ENCODE peak calls at places on chromosomes 3 and 15, in four cellular contexts. H is lower lobe of right lung, F is stomach, V is transverse colon. E is an unnamed sample.

GRCh38 chr3:66442254-66443249 is 58.3 kb downstream of the LRIG1 start:
- DNase-seq in H (peak), F (peak), V (peak), E (peak)

GRCh38 chr3:192841428-192841827 is 76.2 kb downstream of the MB21D2 start:
- DNase-seq in H (no peak), F (no peak), V (no peak), E (no peak)

GRCh38 chr3:66083096-66083960 is 44.6 kb upstream of the MAGI1 start:
- DNase-seq in H (no peak), F (no peak), V (no peak), E (no peak)

GRCh38 chr3:196537319-196537984 is 22.3 kb upstream of the SMCO1 start:
- DNase-seq in H (no peak), F (peak), V (peak), E (no peak)

GRCh38 chr3:16289144-16289889 is 24.3 kb downstream of the OXNAD1 start:
- DNase-seq in H (no peak), F (no peak), V (no peak), E (no peak)

GRCh38 chr15:65056106-65056505 is 10.9 kb downstream of the SLC51B start:
- DNase-seq in H (no peak), F (no peak), V (no peak), E (no peak)

GRCh38 chr15:74053497-74053896 is 28.9 kb downstream of the GOLGA6A start:
- DNase-seq in H (peak), F (no peak), V (no peak), E (no peak)

GRCh38 chr3:108305484-108306172 is 9.3 kb downstream of the HHLA2 start:
- DNase-seq in H (peak), F (peak), V (peak), E (peak)

GRCh38 chr15:101167791-101168462 is 83.9 kb downstream of the CHSY1 start:
- DNase-seq in H (peak), F (peak), V (peak), E (peak)

GRCh38 chr3:76222115-76222652 is 436.8 kb upstream of the ZNF717 start:
- DNase-seq in H (no peak), F (no peak), V (no peak), E (peak)

GRCh38 chr3:184015381-184016019 is 2.2 kb downstream of the ABCC5 start:
- DNase-seq in H (no peak), F (peak), V (peak), E (no peak)

GRCh38 chr3:113035387-113035982 is 44.7 kb downstream of the GTPBP8 start:
- DNase-seq in H (no peak), F (peak), V (peak), E (peak)

GRCh38 chr3:100358413-100358812 is 23.9 kb downstream of the NIT2 start:
- DNase-seq in H (no peak), F (no peak), V (no peak), E (no peak)

DNA sequence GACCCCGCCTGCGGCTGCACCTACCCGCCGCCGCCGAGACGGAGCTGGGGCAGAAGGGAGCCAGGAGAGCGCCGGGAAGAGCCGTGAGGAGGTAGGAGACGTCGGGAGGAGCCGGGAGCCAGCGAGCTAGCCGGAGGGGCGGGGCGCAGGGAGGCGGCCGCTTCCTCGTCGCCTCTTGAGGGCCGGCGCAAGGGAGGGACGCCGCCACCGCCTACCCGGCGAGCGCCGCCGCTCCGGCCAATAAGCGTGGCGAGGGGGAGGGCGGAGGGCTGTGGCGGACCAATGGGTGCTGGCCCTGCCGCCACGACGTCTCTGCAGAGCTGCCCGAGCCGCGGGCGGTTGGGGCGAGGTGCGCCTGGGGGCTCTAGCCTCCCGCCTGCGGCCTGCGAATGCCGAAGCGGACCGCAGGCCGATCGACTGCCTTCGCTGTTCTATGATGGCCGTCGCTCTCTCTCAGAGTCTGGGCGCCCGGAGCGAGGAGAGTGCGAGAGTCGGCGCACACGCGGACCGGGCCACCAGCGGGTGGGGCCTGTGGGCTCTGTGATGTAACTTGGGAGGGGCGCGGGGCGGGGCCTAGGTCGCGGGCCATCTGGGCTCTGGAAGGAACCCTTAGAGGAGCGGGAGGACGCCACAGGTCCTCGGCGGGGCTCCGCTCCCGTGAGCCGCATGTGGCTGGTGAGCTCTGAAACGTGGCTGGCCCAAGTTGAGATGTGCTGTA is 72.7 kb upstream of the MAP4 start:
- DNase-seq in H (peak), F (peak), V (peak), E (peak)
- TF ChIP-seq CTCF in H (no peak), F (no peak), V (no peak), E (peak)

GRCh38 chr3:62558549-62559112 is 185.3 kb upstream of the FEZF2 start:
- DNase-seq in H (no peak), F (no peak), V (no peak), E (no peak)
- TF ChIP-seq CTCF in H (peak), F (no peak), V (peak), E (peak)

DNA sequence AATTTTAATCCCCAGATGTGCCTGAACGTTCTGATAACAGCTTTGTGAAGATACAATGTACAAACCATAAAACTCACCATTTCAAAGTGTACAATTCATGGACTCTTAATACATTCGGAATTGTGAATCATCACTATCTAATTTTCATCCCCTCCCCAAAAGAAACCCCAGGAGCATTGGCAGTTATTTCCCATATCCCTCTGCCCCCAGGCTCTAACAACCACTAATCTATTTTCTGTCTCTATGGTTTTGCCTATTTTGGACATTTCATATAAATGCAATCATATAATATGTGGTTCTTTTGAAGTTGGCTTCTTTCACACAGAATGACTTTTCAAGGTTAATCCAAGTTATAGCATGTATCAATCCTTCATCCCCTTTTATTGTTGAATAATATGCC is 25.3 kb downstream of the PRICKLE2 start:
- DNase-seq in H (no peak), F (no peak), V (no peak), E (no peak)
- TF ChIP-seq CTCF in H (no peak), F (no peak), V (no peak), E (no peak)

DNA sequence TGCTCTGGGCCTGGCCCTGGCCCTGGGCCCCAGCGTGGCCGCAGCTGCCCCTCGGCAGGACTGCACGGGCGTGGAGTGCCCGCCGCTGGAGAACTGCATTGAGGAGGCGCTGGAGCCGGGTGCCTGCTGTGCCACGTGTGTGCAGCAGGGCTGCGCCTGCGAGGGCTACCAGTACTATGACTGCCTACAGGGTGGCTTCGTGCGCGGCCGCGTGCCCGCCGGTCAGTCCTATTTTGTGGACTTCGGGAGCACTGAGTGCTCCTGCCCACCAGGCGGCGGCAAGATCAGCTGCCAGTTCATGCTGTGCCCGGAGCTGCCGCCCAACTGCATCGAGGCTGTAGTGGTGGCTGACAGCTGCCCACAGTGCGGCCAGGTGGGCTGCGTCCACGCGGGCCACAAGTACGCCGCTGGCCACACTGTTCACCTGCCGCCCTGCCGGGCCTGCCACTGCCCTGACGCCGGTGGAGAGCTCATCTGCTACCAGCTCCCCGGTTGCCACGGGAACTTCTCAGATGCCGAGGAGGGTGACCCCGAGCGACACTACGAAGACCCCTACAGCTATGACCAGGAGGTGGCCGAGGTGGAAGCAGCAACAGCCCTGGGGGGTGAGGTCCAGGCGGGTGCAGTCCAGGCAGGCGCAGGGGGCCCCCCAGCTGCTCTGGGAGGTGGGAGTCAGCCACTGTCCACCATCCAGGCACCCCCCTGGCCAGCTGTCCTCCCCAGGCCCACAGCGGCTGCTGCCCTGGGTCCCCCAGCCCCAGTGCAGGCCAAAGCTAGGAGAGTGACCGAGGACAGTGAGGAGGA is 21.7 kb downstream of the FBLN2 start:
- DNase-seq in H (no peak), F (no peak), V (no peak), E (no peak)
- TF ChIP-seq CTCF in H (no peak), F (no peak), V (no peak), E (peak)

DNA sequence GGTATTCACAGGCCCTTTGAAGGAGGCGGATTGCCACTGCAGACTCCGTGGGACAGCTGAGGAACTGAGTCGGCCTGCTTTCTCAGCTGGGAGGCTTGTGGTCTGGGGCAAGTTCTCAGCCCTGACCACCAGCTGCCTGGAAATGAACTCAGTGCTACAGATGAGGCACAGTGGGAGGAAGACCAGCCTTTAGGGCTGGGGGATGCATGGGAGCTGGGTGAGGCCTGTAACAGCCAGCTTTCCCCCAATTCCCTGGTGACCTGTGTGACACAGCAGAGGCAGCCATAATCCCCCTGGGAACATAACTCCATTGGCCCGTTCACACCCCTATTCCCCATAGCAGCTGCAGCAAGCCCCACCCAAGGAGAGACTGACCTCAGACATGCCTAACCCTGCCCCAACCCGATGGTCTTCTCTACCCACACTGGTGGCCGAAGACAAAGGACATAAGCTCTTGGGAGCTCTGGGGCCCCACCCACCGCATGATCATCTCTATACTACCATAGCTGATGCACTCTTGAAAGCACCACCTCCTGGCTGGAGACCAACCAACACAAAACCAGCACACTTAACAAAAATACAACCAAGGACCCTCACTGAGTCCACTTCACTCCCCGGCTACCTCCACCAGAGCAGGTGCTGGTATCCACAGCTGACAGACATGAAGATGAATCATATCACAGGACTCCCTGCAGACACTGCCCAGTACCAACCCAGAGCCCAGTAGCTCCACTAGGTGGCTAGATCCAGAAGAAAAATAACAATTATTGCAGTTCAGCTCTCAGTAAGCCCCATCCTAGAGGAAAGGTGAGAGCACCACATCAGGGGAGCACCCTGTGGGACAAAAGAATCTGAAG is 24.9 kb downstream of the ZMAT3 start:
- DNase-seq in H (no peak), F (no peak), V (no peak), E (no peak)
- TF ChIP-seq CTCF in H (no peak), F (no peak), V (no peak), E (no peak)

GRCh38 chr3:94110854-94111253 is 48.0 kb downstream of the NSUN3 start:
- DNase-seq in H (no peak), F (no peak), V (no peak), E (no peak)

GRCh38 chr3:94118390-94118789 is 55.5 kb downstream of the NSUN3 start:
- DNase-seq in H (no peak), F (no peak), V (no peak), E (no peak)

GRCh38 chr3:94117729-94118128 is 54.9 kb downstream of the NSUN3 start:
- DNase-seq in H (no peak), F (no peak), V (no peak), E (no peak)

GRCh38 chr3:94114667-94115066 is 51.8 kb downstream of the NSUN3 start:
- DNase-seq in H (no peak), F (no peak), V (no peak), E (no peak)

GRCh38 chr3:94115482-94115881 is 52.6 kb downstream of the NSUN3 start:
- DNase-seq in H (no peak), F (no peak), V (no peak), E (peak)
- TF ChIP-seq CTCF in H (peak), F (no peak), V (no peak), E (peak)